ENCODE peak calls at places on chromosomes 13 and 19, in seven cellular contexts. One of them, this sample, is unnamed.

GRCh38 chr13:110640591-110641029 is 25.3 kb downstream of the NAXD start:
- DNase-seq in HepG2: no peak
- DNase-seq in tibial nerve: no peak
- DNase-seq in K562: no peak
- DNase-seq in sigmoid colon: peak; percentile 83
- DNase-seq in SK-N-SH: peak; percentile 68
- DNase-seq in suprapubic skin: peak; percentile 66
- DNase-seq in this sample: peak; percentile 71

GRCh38 chr19:45804140-45804958 is 10.8 kb downstream of the RSPH6A start:
- DNase-seq in tibial nerve: no peak
- DNase-seq in sigmoid colon: no peak
- DNase-seq in K562: no peak
- DNase-seq in suprapubic skin: no peak
- DNase-seq in SK-N-SH: no peak
- DNase-seq in HepG2: no peak
- DNase-seq in this sample: no peak

GRCh38 chr19:34217952-34218817 is 36.2 kb upstream of the GARRE1 start:
- DNase-seq in SK-N-SH: peak; percentile 46
- DNase-seq in K562: peak; percentile 27
- DNase-seq in sigmoid colon: no peak
- DNase-seq in suprapubic skin: no peak
- DNase-seq in tibial nerve: no peak
- DNase-seq in HepG2: no peak
- DNase-seq in this sample: no peak

GRCh38 chr19:18433735-18434398 is 4.1 kb downstream of the ISYNA1 start:
- DNase-seq in K562: peak; percentile 60
- DNase-seq in sigmoid colon: peak; percentile 58
- DNase-seq in suprapubic skin: no peak
- DNase-seq in tibial nerve: no peak
- DNase-seq in SK-N-SH: peak; percentile 82
- DNase-seq in HepG2: no peak
- DNase-seq in this sample: peak; percentile 75

GRCh38 chr19:10061717-10062310 is 24.3 kb upstream of the SHFL start:
- DNase-seq in SK-N-SH: no peak
- DNase-seq in suprapubic skin: no peak
- DNase-seq in K562: peak; percentile 86
- DNase-seq in sigmoid colon: no peak
- DNase-seq in HepG2: no peak
- DNase-seq in tibial nerve: no peak
- DNase-seq in this sample: no peak

GRCh38 chr13:41603917-41604316 is 146.6 kb downstream of the RGCC start:
- DNase-seq in suprapubic skin: no peak
- DNase-seq in SK-N-SH: no peak
- DNase-seq in sigmoid colon: no peak
- DNase-seq in K562: peak; percentile 13
- DNase-seq in HepG2: no peak
- DNase-seq in tibial nerve: no peak
- DNase-seq in this sample: no peak

GRCh38 chr13:111210945-111211469 is 95.9 kb downstream of the ARHGEF7 start:
- DNase-seq in SK-N-SH: no peak
- DNase-seq in sigmoid colon: no peak
- DNase-seq in K562: no peak
- DNase-seq in suprapubic skin: no peak
- DNase-seq in HepG2: no peak
- DNase-seq in tibial nerve: no peak
- DNase-seq in this sample: no peak

GRCh38 chr13:27132538-27132937 is 39.1 kb downstream of the USP12 start:
- DNase-seq in SK-N-SH: no peak
- DNase-seq in sigmoid colon: no peak
- DNase-seq in tibial nerve: no peak
- DNase-seq in suprapubic skin: no peak
- DNase-seq in K562: no peak
- DNase-seq in HepG2: no peak
- DNase-seq in this sample: no peak

GRCh38 chr19:30387311-30388115 is 15.3 kb downstream of the ZNF536 start:
- DNase-seq in HepG2: no peak
- DNase-seq in suprapubic skin: no peak
- DNase-seq in SK-N-SH: peak; percentile 78
- DNase-seq in tibial nerve: no peak
- DNase-seq in sigmoid colon: no peak
- DNase-seq in K562: no peak
- DNase-seq in this sample: no peak

GRCh38 chr13:76029088-76029487 is 393.0 kb downstream of the LMO7 start:
- DNase-seq in SK-N-SH: no peak
- DNase-seq in tibial nerve: no peak
- DNase-seq in K562: no peak
- DNase-seq in sigmoid colon: no peak
- DNase-seq in HepG2: no peak
- DNase-seq in suprapubic skin: no peak
- DNase-seq in this sample: no peak

GRCh38 chr19:7930765-7931164 is 4.8 kb upstream of the CTXN1 start:
- DNase-seq in tibial nerve: no peak
- DNase-seq in K562: no peak
- DNase-seq in SK-N-SH: no peak
- DNase-seq in sigmoid colon: no peak
- DNase-seq in HepG2: no peak
- DNase-seq in suprapubic skin: no peak
- DNase-seq in this sample: no peak

GRCh38 chr19:5960005-5961001 is 17.6 kb downstream of the RANBP3 start:
- DNase-seq in tibial nerve: no peak
- DNase-seq in suprapubic skin: no peak
- DNase-seq in sigmoid colon: peak; percentile 63
- DNase-seq in HepG2: peak; percentile 61
- DNase-seq in K562: no peak
- DNase-seq in SK-N-SH: peak; percentile 90
- DNase-seq in this sample: no peak

GRCh38 chr19:49817964-49818690 is at the start of gene MED25:
- DNase-seq in tibial nerve: peak; percentile 72
- DNase-seq in suprapubic skin: peak; percentile 89
- DNase-seq in SK-N-SH: peak; percentile 95
- DNase-seq in K562: peak; percentile 79
- DNase-seq in sigmoid colon: peak; percentile 91
- DNase-seq in HepG2: peak; percentile 63
- DNase-seq in this sample: peak; percentile 90
- TF ChIP-seq EP300 in tibial nerve: peak; percentile 90
- TF ChIP-seq EP300 in suprapubic skin: no peak
- TF ChIP-seq EP300 in SK-N-SH: no peak
- TF ChIP-seq EP300 in K562: no peak
- TF ChIP-seq EP300 in sigmoid colon: no peak
- TF ChIP-seq EP300 in HepG2: no peak
- TF ChIP-seq EP300 in this sample: no peak

GRCh38 chr19:28980236-28980868 is 232.6 kb downstream of the UQCRFS1 start:
- DNase-seq in HepG2: no peak
- DNase-seq in tibial nerve: no peak
- DNase-seq in suprapubic skin: no peak
- DNase-seq in sigmoid colon: no peak
- DNase-seq in K562: no peak
- DNase-seq in SK-N-SH: no peak
- DNase-seq in this sample: no peak

GRCh38 chr19:28984315-28984714 is 228.6 kb downstream of the UQCRFS1 start:
- DNase-seq in HepG2: no peak
- DNase-seq in sigmoid colon: no peak
- DNase-seq in K562: no peak
- DNase-seq in suprapubic skin: no peak
- DNase-seq in SK-N-SH: no peak
- DNase-seq in tibial nerve: no peak
- DNase-seq in this sample: no peak

GRCh38 chr19:28985201-28985600 is 227.8 kb downstream of the UQCRFS1 start:
- DNase-seq in suprapubic skin: no peak
- DNase-seq in K562: no peak
- DNase-seq in sigmoid colon: no peak
- DNase-seq in HepG2: no peak
- DNase-seq in tibial nerve: no peak
- DNase-seq in SK-N-SH: no peak
- DNase-seq in this sample: no peak

GRCh38 chr19:28977826-28978225 is 235.1 kb downstream of the UQCRFS1 start:
- DNase-seq in HepG2: no peak
- DNase-seq in SK-N-SH: no peak
- DNase-seq in sigmoid colon: no peak
- DNase-seq in suprapubic skin: no peak
- DNase-seq in tibial nerve: no peak
- DNase-seq in K562: no peak
- DNase-seq in this sample: no peak

GRCh38 chr19:28981994-28982393 is 231.0 kb downstream of the UQCRFS1 start:
- DNase-seq in SK-N-SH: no peak
- DNase-seq in HepG2: no peak
- DNase-seq in tibial nerve: no peak
- DNase-seq in sigmoid colon: no peak
- DNase-seq in suprapubic skin: no peak
- DNase-seq in K562: no peak
- DNase-seq in this sample: no peak
- H3K27me3 ChIP-seq in SK-N-SH: peaks cover 13% of the 10 kb centered on the region
- H3K27me3 ChIP-seq in HepG2: no peaks in the 10 kb centered on the region
- H3K27me3 ChIP-seq in tibial nerve: no peaks in the 10 kb centered on the region
- H3K27me3 ChIP-seq in sigmoid colon: no peaks in the 10 kb centered on the region
- H3K27me3 ChIP-seq in suprapubic skin: peaks cover 4% of the 10 kb centered on the region
- H3K27me3 ChIP-seq in K562: no peaks in the 10 kb centered on the region
- H3K27me3 ChIP-seq in this sample: no peaks in the 10 kb centered on the region

DNA sequence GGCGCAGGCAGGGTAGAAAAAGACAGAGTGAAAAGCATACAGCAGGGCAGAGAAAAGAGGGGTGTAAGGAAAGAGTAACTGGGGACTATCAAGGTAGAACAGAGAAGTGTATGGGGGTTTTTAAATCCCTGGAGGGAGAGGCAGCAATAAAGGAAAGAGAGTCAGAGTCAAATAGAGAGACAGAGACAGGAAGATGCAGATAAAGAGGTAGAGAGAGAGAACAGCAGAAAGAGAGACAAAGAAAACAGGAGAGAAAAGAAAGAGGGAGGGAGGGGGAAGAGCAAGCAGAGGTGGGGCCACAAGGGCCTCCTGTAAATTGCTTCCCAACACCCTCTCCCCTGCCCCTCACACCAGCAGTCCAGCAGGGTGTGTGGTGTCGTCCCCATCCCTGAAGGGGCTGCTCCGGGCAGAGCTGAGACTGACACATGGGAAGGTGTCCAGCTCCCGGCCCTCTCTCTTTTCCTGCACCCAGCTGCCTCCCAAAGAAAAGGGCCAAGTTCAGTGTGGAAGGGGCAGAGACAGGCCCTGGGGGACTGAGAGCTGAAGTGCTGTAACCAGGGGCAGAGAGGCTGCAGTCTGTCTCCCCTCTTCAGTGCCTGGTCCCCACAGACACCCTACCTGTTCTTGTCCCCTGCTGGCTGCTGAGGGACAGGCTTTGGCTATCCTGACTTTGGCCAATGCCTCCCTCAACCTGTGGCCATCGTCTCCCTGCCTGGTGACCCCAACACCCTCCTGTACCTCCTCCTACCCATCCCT is 17.4 kb upstream of the POU2F2 start:
- DNase-seq in tibial nerve: no peak
- DNase-seq in K562: no peak
- DNase-seq in suprapubic skin: no peak
- DNase-seq in SK-N-SH: peak; percentile 36
- DNase-seq in sigmoid colon: no peak
- DNase-seq in HepG2: no peak
- DNase-seq in this sample: no peak
- H3K27ac ChIP-seq in tibial nerve: no peak overlapping the region
- H3K27ac ChIP-seq in K562: no peak overlapping the region
- H3K27ac ChIP-seq in suprapubic skin: no peak overlapping the region
- H3K27ac ChIP-seq in SK-N-SH: no peak overlapping the region
- H3K27ac ChIP-seq in sigmoid colon: no peak overlapping the region
- H3K27ac ChIP-seq in HepG2: no peak overlapping the region
- H3K27ac ChIP-seq in this sample: no peak overlapping the region

DNA sequence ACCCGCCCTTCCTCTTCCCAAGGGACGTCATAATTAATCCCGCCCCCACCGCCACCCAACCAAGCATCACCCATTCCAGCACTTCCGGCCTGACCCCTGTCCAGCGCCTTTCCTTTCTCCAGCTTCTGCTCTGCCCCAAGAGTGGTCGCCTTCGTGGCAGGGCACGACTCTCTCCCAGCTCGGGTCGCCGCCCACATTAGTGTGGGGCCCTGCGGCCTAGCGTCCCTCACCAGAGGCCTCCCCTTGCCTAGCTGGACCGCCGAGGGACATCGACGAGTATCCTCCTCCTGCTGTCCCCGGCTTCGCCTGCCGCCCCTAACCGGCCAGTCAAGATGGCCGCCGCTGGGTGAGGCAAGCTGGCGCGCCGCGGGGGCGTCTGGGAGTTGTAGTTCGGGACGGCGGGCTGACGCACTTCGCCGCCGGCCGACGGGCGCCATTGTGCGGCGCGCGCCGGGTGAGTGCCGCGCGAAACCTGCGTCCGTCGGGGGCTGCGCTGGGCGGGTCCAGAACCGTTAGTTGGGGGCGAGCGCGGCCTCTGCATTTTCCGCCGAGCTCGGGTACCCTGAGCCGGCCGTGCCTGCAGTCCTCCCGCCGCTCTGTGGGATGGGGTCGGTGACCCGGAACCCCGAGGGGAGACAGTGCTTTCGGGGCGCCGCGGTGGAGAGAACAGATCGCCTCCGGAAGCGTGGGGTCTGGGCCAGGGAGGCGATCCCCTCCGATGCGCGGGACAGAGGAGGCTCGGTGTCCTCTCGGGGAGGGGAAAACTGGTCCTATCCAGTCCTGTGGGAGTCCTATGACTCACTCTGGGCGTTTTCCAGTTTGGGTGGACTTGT is at the start of gene ZNF274:
- DNase-seq in SK-N-SH: peak; percentile 91
- DNase-seq in HepG2: peak; percentile 90
- DNase-seq in K562: peak; percentile 84
- DNase-seq in sigmoid colon: peak; percentile 98
- DNase-seq in suprapubic skin: peak; percentile 95
- DNase-seq in tibial nerve: peak; percentile 85
- DNase-seq in this sample: peak; percentile 96
- TF ChIP-seq EP300 in SK-N-SH: no peak
- TF ChIP-seq EP300 in HepG2: no peak
- TF ChIP-seq EP300 in K562: peak; percentile 33
- TF ChIP-seq EP300 in sigmoid colon: no peak
- TF ChIP-seq EP300 in suprapubic skin: no peak
- TF ChIP-seq EP300 in tibial nerve: peak; percentile 90
- TF ChIP-seq EP300 in this sample: no peak